ENCODE peak calls at places on chromosomes 6 and 20, in eight cellular contexts. J, A, T, S, I, P, F and V are unnamed samples.

GRCh38 chr6:67615796-67616195 is 1019.3 kb upstream of the ADGRB3 start:
- DNase-seq in J (no peak), A (no peak), T (no peak), S (no peak), I (no peak), P (peak), F (no peak), V (no peak)

GRCh38 chr20:25739615-25740320 is 43.1 kb upstream of the ZNF337 start:
- DNase-seq in J (no peak), A (no peak), T (no peak), S (no peak), I (no peak), P (peak), F (no peak), V (no peak)

GRCh38 chr6:11152581-11152980 is 41.1 kb upstream of the ERVFRD-1 start:
- DNase-seq in J (no peak), A (no peak), T (no peak), S (no peak), I (no peak), P (no peak), F (no peak), V (no peak)

GRCh38 chr20:38827770-38828281 is 22.3 kb downstream of the PPP1R16B start:
- DNase-seq in J (no peak), A (no peak), T (no peak), S (no peak), I (no peak), P (no peak), F (no peak), V (no peak)

GRCh38 chr6:142845624-142846458 is 99.1 kb downstream of the HIVEP2 start:
- DNase-seq in J (peak), A (peak), T (no peak), S (peak), I (peak), P (peak), F (peak), V (peak)

GRCh38 chr6:136547336-136547735 is 2.9 kb downstream of the MAP7 start:
- DNase-seq in J (no peak), A (no peak), T (no peak), S (no peak), I (no peak), P (no peak), F (peak), V (no peak)

GRCh38 chr6:84553527-84553926 is 210.9 kb downstream of the TBX18 start:
- DNase-seq in J (no peak), A (no peak), T (no peak), S (no peak), I (no peak), P (no peak), F (no peak), V (no peak)

GRCh38 chr20:11354841-11355240 is 562.9 kb upstream of the BTBD3 start:
- DNase-seq in J (no peak), A (no peak), T (no peak), S (no peak), I (no peak), P (no peak), F (no peak), V (no peak)

GRCh38 chr6:155678361-155678760 is 222.7 kb upstream of the NOX3 start:
- DNase-seq in J (no peak), A (no peak), T (no peak), S (no peak), I (no peak), P (no peak), F (no peak), V (no peak)

GRCh38 chr6:143323729-143324465 is 126.6 kb downstream of the ADAT2 start:
- DNase-seq in J (no peak), A (no peak), T (no peak), S (no peak), I (no peak), P (no peak), F (no peak), V (no peak)

GRCh38 chr6:3016473-3017280 is 17.0 kb downstream of the NQO2 start:
- DNase-seq in J (no peak), A (no peak), T (no peak), S (no peak), I (no peak), P (no peak), F (peak), V (no peak)

GRCh38 chr20:56716806-56717205 is 87.7 kb downstream of the TFAP2C start:
- DNase-seq in J (no peak), A (no peak), T (no peak), S (no peak), I (no peak), P (no peak), F (peak), V (no peak)

GRCh38 chr20:32965581-32966373 is 38.5 kb downstream of the SUN5 start:
- DNase-seq in J (no peak), A (peak), T (no peak), S (peak), I (no peak), P (no peak), F (no peak), V (no peak)

GRCh38 chr6:83198486-83199172 is 5.5 kb downstream of the RWDD2A start:
- DNase-seq in J (no peak), A (no peak), T (no peak), S (no peak), I (no peak), P (peak), F (peak), V (no peak)

GRCh38 chr20:61803416-61803902 is 262.2 kb downstream of the TAF4 start:
- DNase-seq in J (no peak), A (no peak), T (no peak), S (no peak), I (peak), P (no peak), F (peak), V (no peak)
- H3K27ac ChIP-seq in J (no peak), A (no peak), T (no peak), S (no peak), I (no peak), P (no peak), F (no peak), V (no peak)

GRCh38 chr20:49480236-49480635 is 2.2 kb downstream of the KCNB1 start:
- DNase-seq in J (no peak), A (no peak), T (no peak), S (no peak), I (no peak), P (no peak), F (no peak), V (no peak)

GRCh38 chr20:49478266-49478665 is 4.2 kb downstream of the KCNB1 start:
- DNase-seq in J (no peak), A (no peak), T (no peak), S (no peak), I (no peak), P (no peak), F (no peak), V (peak)

GRCh38 chr20:49477200-49477599 is 5.3 kb downstream of the KCNB1 start:
- DNase-seq in J (no peak), A (no peak), T (no peak), S (no peak), I (no peak), P (no peak), F (no peak), V (no peak)

GRCh38 chr20:49479785-49480184 is 2.7 kb downstream of the KCNB1 start:
- DNase-seq in J (no peak), A (no peak), T (no peak), S (no peak), I (no peak), P (no peak), F (no peak), V (peak)

DNA sequence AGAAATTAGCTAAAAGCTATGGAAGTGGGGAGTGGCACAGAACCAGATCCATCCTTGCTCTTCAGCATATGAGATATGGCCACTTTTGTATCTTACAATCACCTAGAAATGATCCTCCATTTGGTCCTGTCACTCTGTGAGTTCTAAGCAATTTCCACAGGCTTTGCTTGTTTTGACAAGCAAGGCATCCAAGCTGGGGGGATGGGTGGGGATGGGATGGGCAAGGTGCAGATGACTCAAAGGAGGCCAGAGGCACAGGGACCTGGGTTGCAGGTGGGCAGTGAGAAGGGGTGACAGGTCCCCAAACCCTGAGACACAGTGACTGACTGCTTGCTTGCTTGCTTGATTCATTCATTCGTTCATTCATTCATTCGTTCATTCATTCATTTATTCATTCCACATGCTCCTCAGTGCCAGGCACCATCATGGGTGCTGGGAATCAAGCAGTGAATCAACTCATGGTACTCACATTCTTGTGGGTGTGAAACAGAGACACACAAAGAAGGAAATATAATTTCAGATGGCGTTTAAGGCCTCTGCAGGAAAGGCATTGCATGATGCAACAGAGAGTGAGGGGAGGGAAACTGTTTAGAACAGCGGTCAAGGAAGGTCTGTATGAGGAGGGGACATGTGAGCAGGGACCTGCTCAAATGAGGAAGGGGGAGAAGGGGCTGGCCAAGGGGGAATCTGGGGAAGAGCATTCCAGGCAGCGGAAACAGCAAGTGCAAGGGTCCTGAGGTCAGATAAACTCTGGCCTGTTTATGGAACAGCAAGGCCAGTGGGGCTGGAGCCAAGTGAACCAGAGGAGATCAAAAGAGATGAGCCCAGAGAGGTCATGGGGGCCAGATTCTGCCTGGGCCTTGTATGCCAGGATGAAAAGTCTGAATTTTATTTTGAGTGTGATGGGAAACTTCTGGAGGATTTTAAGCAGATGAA is 3.4 kb downstream of the KCNB1 start:
- DNase-seq in J (no peak), A (no peak), T (no peak), S (no peak), I (no peak), P (no peak), F (peak), V (peak)
- H3K27ac ChIP-seq in J (no peak), A (no peak), T (no peak), S (no peak), I (no peak), P (no peak), F (no peak), V (peak)

GRCh38 chr6:125597411-125598253 is 151.8 kb upstream of the HEY2 start:
- DNase-seq in J (no peak), A (no peak), T (no peak), S (no peak), I (peak), P (no peak), F (no peak), V (no peak)
- H3K27ac ChIP-seq in J (no peak), A (no peak), T (no peak), S (no peak), I (peak), P (no peak), F (no peak), V (no peak)

GRCh38 chr6:79372757-79373156 is 138.3 kb upstream of the HMGN3 start:
- DNase-seq in J (no peak), A (no peak), T (no peak), S (no peak), I (no peak), P (no peak), F (no peak), V (no peak)
- H3K27ac ChIP-seq in J (no peak), A (no peak), T (no peak), S (no peak), I (no peak), P (no peak), F (no peak), V (no peak)

GRCh38 chr20:48717959-48718223 is 109.9 kb downstream of the PREX1 start:
- DNase-seq in J (no peak), A (no peak), T (no peak), S (no peak), I (no peak), P (no peak), F (no peak), V (no peak)

GRCh38 chr20:48719598-48720255 is 108.1 kb downstream of the PREX1 start:
- DNase-seq in J (no peak), A (no peak), T (no peak), S (no peak), I (no peak), P (no peak), F (no peak), V (no peak)

GRCh38 chr20:48717095-48717958 is 110.5 kb downstream of the PREX1 start:
- DNase-seq in J (no peak), A (no peak), T (no peak), S (no peak), I (no peak), P (no peak), F (no peak), V (no peak)

GRCh38 chr20:48720256-48721020 is 107.4 kb downstream of the PREX1 start:
- DNase-seq in J (no peak), A (no peak), T (no peak), S (no peak), I (no peak), P (no peak), F (peak), V (no peak)

DNA sequence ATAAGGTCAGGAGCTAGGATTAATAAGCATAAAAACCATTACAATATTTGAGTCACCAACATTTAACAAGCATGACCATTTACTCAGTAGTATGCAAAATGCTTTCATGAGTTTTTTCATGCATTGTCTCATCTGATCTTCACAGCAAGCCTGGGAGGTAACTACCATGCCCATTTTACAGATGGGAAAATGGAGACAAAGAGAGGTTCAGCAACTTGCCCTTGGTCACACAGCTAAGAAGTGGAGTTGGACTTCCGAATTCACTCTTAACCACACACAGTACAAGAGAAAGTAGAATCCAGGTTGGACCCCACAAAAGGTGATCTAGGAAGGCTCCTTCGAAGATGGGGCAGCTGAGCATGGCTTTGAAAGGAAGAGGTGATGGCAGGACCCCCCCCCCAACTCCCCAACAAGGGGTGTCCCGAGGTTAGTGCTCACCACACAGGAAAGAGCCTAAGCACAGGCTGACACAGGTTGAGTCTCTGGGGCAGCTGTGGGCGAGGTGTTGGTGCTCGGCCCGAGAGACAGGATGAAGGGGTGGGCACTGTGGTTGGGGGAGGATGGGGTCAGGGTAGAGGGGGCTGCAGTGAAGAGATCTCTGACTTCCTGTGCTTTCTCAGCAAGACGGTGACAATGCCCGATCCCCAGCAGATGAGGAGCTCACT is 108.8 kb downstream of the PREX1 start:
- DNase-seq in J (no peak), A (no peak), T (no peak), S (no peak), I (no peak), P (no peak), F (no peak), V (no peak)
- H3K27ac ChIP-seq in J (no peak), A (no peak), T (no peak), S (no peak), I (no peak), P (no peak), F (no peak), V (no peak)

DNA sequence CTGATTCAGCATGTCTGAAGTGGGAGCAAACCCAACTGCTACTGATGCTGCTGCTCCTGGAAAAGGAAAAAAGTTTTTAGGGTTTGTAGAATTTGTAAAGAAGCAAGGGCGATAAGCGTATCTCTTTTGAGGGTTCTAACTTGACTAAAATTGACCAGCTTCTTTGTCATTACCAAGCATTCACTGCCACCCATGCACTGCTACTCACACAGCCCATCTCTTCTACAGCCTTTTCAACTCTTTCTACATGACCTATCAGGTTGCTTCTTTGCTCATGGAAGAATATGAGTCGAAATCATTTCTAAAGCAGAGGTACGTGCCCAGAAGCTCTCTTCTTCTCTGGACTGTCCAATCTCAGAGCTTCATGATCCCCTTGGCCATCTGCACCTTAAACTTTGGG is 570.9 kb downstream of the EPHA7 start:
- DNase-seq in J (no peak), A (no peak), T (no peak), S (no peak), I (no peak), P (no peak), F (no peak), V (no peak)
- H3K27ac ChIP-seq in J (no peak), A (no peak), T (no peak), S (no peak), I (no peak), P (no peak), F (no peak), V (no peak)

GRCh38 chr6:19035454-19035853 is 648.3 kb downstream of the RNF144B start:
- DNase-seq in J (no peak), A (no peak), T (no peak), S (no peak), I (no peak), P (no peak), F (no peak), V (no peak)

GRCh38 chr6:19037607-19038006 is 650.5 kb downstream of the RNF144B start:
- DNase-seq in J (no peak), A (no peak), T (no peak), S (no peak), I (no peak), P (no peak), F (no peak), V (no peak)

GRCh38 chr6:19028201-19028600 is 641.1 kb downstream of the RNF144B start:
- DNase-seq in J (no peak), A (no peak), T (no peak), S (no peak), I (no peak), P (no peak), F (no peak), V (no peak)

GRCh38 chr6:19033683-19034082 is 646.5 kb downstream of the RNF144B start:
- DNase-seq in J (no peak), A (no peak), T (no peak), S (no peak), I (no peak), P (no peak), F (no peak), V (no peak)

DNA sequence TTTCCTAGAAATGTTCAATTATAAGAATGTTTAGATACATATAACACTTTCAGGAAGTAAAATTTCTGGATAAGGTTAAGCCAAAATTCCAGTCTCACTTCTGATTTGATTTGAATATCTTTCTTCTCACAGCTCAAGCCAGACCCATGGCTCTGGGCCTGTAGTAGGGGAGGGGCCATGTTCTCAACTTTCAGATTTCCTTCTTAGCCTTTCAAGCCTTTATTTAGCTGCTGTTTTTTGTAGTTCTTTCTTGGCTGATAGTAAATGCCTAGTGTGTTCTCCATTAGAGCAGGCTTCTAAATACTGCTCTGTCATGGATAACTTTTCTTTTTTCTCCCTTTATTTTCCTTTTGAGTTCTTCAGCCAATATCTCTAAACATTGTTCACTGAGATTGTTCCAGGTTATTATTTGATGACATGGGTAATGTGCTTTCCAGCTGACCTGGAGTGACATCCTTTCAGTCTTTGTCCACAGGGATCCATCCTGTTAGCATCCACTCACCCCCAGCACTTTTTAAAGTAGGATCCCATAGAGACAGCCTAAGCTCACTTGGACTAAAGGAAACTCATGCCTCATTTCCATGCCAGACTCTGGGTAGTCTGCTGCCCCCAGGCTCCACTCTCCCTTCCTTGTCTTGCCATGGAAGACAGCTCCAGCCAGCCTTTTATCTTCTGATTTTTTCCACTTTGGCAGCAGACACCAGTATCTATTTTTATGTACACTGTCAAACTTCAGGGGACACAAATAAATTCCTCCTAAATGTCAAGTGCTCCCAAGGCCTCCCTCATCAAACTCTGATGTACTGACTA is 645.5 kb downstream of the RNF144B start:
- DNase-seq in J (no peak), A (no peak), T (no peak), S (no peak), I (no peak), P (no peak), F (no peak), V (no peak)
- H3K27ac ChIP-seq in J (peak), A (no peak), T (no peak), S (no peak), I (no peak), P (no peak), F (no peak), V (no peak)